ENCODE peak calls at places on chromosome 5, in six cellular contexts. D is A549, J is kidney epithelial cell, Y is iPS DF 6.9, Z is cardiac fibroblast, A is thyroid gland. L is an unnamed sample.

GRCh38 chr5:60287174-60287771 is 393.7 kb upstream of the PDE4D start:
- DNase-seq in D (peak; percentile 88), Z (peak; percentile 48), J (no peak), Y (peak; percentile 55), A (peak; percentile 5), L (peak; percentile 61)

GRCh38 chr5:92518318-92518913 is 1062.6 kb downstream of the NR2F1-AS1 start:
- DNase-seq in Y (no peak), A (peak; percentile 19), Z (peak; percentile 66), D (peak; percentile 12), J (no peak), L (peak; percentile 44)

GRCh38 chr5:97838214-97838613 is 655.2 kb upstream of the RIOK2 start:
- DNase-seq in A (no peak), D (peak; percentile 6), J (peak; percentile 86), Y (no peak), Z (peak; percentile 93), L (no peak)

GRCh38 chr5:76813982-76814562 is 4.8 kb upstream of the F2RL1 start:
- DNase-seq in A (no peak), Z (peak; percentile 56), Y (no peak), D (peak; percentile 92), J (peak; percentile 94), L (no peak)

GRCh38 chr5:33628781-33629180 is 188.0 kb downstream of the TARS1 start:
- DNase-seq in D (no peak), Y (no peak), J (no peak), Z (no peak), A (no peak), L (no peak)

GRCh38 chr5:81665795-81666194 is 85.1 kb downstream of the SSBP2 start:
- DNase-seq in Y (no peak), A (no peak), J (no peak), Z (no peak), D (no peak), L (no peak)

GRCh38 chr5:78252715-78253114 is 41.8 kb downstream of the AP3B1 start:
- DNase-seq in Y (no peak), J (no peak), D (no peak), Z (no peak), A (no peak), L (no peak)

GRCh38 chr5:143434261-143435206 is 31.0 kb upstream of the NR3C1 start:
- DNase-seq in Z (no peak), Y (no peak), J (no peak), A (no peak), D (no peak), L (no peak)

GRCh38 chr5:37075399-37075950 is 173.7 kb downstream of the CPLANE1 start:
- DNase-seq in J (no peak), D (no peak), Y (no peak), A (no peak), Z (peak; percentile 64), L (no peak)

GRCh38 chr5:31886206-31886605 is 247.3 kb downstream of the PDZD2 start:
- DNase-seq in Z (no peak), A (no peak), Y (no peak), J (no peak), D (no peak), L (no peak)

GRCh38 chr5:7361593-7361992 is 34.3 kb upstream of the ADCY2 start:
- DNase-seq in A (no peak), D (no peak), J (no peak), Z (no peak), Y (no peak), L (no peak)

GRCh38 chr5:168007286-168007685 is 284.2 kb upstream of the WWC1 start:
- DNase-seq in A (no peak), Z (no peak), J (no peak), Y (no peak), D (no peak), L (no peak)

GRCh38 chr5:116420540-116420939 is 154.1 kb downstream of the SEMA6A start:
- DNase-seq in Y (no peak), Z (no peak), A (no peak), J (no peak), D (no peak), L (no peak)

GRCh38 chr5:115961413-115962238 is 649 bp upstream of the LVRN start:
- DNase-seq in Z (no peak), D (no peak), J (no peak), A (peak; percentile 2), Y (no peak), L (no peak)

GRCh38 chr5:38725419-38725865 is 120.4 kb upstream of the OSMR start:
- DNase-seq in D (no peak), Y (no peak), A (no peak), J (no peak), Z (no peak), L (no peak)

DNA sequence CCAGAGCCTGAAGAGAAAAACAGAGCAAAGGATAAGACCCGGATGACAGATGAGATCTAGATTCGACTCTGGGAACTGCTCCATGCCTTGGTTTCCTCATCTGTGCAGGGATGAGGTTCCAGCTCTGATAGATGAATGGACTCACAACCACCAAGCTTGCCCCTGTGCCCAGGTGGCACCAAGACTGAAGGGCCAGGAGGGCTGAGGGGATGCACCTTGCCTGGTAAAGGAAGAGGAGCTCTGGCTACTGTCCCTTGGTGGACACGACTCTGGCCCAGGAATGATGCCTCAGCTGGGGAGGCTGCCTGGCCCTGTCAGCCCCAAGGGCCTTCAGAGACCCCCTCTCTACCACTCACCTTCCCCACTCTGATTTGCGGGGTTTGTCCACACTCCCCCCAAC is 24.9 kb upstream of the ANXA6 start:
- DNase-seq in A (no peak), D (no peak), Y (no peak), J (no peak), Z (no peak), L (no peak)
- H3K4me3 ChIP-seq in A (no peak overlapping the region), D (no peak overlapping the region), Y (no peak overlapping the region), J (no peak overlapping the region), Z (no peak overlapping the region), L (no peak overlapping the region)

DNA sequence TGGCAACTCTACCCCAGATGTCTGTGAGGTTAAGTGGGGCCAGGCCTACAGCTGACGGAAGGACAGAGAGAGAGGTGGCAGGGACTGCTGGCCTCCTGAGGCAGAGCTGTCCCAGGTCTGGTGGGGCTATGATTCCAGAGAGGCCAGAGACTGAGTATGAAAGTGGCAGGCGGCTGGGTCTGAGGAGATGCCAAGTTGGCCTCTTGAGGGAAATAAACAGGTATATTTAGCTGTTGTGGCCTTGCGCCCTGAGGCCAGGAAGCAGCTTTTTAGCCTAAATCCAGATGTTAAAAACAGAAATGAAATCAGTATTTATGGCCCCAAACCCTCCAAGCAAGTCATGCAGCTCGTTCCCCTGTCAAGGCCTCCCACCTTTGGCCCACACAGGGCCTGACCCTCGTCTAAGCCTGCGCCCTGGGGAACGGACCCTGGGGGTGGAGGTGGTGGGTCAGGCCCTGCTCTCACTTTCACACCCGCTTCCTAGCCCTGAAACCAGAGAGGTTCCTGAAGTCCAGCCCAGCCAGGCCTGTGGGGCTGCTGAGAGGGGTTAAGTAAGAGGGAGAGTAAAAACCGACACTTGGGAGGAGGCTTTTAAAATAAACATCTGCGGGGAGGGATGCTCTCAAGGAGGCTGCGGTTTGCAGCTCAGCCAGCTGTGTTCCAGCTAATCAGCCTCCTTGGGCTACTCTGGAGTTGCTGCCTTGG is 18.7 kb downstream of the PCDHGC5 start:
- DNase-seq in Y (no peak), Z (peak; percentile 85), A (no peak), D (no peak), J (no peak), L (no peak)
- H3K4me3 ChIP-seq in Y (no peak overlapping the region), Z (no peak overlapping the region), A (no peak overlapping the region), D (no peak overlapping the region), J (no peak overlapping the region), L (no peak overlapping the region)

GRCh38 chr5:16896767-16897166 is 39.3 kb downstream of the MYO10 start:
- DNase-seq in A (no peak), Y (no peak), J (no peak), D (no peak), Z (no peak), L (no peak)
- H3K4me3 ChIP-seq in A (no peak overlapping the region), Y (no peak overlapping the region), J (no peak overlapping the region), D (peak overlapping the region; percentile 30), Z (no peak overlapping the region), L (no peak overlapping the region)

DNA sequence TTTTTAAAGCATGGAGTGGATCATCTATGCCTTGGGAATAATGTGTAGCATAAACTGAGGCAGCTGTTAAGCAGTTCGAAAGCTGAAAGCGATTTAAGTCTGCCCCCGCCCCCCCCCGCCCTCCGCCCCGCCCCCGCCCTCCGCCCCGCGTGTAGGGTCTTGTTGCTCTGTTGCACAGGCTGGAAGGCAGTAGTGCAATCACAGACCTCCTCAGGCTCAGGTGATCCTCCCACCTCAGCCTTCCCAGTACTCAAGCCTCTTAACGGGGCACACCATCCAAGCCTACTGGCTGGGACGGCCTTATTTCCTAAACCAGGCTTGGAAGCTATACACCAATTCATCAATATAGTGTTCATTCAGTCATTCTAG is 942 bp downstream of the ANKDD1B start:
- DNase-seq in A (no peak), Y (no peak), D (no peak), J (no peak), Z (no peak), L (no peak)
- H3K4me3 ChIP-seq in A (peak overlapping the region; percentile 52), Y (no peak overlapping the region), D (peak overlapping the region; percentile 68), J (peak overlapping the region; percentile 54), Z (peak overlapping the region; percentile 56), L (no peak overlapping the region)

GRCh38 chr5:157549954-157550549 is 25.5 kb downstream of the ADAM19 start:
- DNase-seq in A (no peak), D (no peak), J (no peak), Y (no peak), Z (no peak), L (no peak)
- H3K4me3 ChIP-seq in A (no peak overlapping the region), D (no peak overlapping the region), J (no peak overlapping the region), Y (no peak overlapping the region), Z (no peak overlapping the region), L (no peak overlapping the region)

GRCh38 chr5:132083065-132083678 is 9.6 kb downstream of the CSF2 start:
- DNase-seq in J (no peak), D (no peak), A (no peak), Z (no peak), Y (no peak), L (no peak)
- H3K4me3 ChIP-seq in J (no peak overlapping the region), D (no peak overlapping the region), A (no peak overlapping the region), Z (no peak overlapping the region), Y (no peak overlapping the region), L (no peak overlapping the region)

GRCh38 chr5:172716796-172717313 is 54.1 kb downstream of the DUSP1 start:
- DNase-seq in Y (no peak), J (peak; percentile 45), Z (peak; percentile 90), A (peak; percentile 87), D (peak; percentile 89), L (peak; percentile 73)
- H3K4me3 ChIP-seq in Y (no peak overlapping the region), J (no peak overlapping the region), Z (no peak overlapping the region), A (no peak overlapping the region), D (no peak overlapping the region), L (no peak overlapping the region)

GRCh38 chr5:43006411-43007202 is 33.5 kb downstream of the ANXA2R start:
- DNase-seq in A (no peak), Y (no peak), D (no peak), J (no peak), Z (peak; percentile 77), L (no peak)
- H3K4me3 ChIP-seq in A (no peak overlapping the region), Y (no peak overlapping the region), D (no peak overlapping the region), J (no peak overlapping the region), Z (peak overlapping the region; percentile 48), L (no peak overlapping the region)

L was measured in HAP-1.